ENCODE peak calls at places on chromosome 14, in seven cellular contexts. One of them, this sample, is unnamed.
A peak's percentile ranks its signal among the peaks of the same experiment; 100 is the strongest.

GRCh38 chr14:23435540-23436326 is at the start of gene MYH7:
- DNase-seq in CD8-positive, alpha-beta T cell: no peak
- DNase-seq in AG10803: no peak
- DNase-seq in endothelial cell of umbilical vein: no peak
- DNase-seq in A549: no peak
- DNase-seq in progenitor cell of endocrine pancreas: no peak
- DNase-seq in hepatocyte: no peak
- DNase-seq in this sample: no peak

GRCh38 chr14:60485057-60485599 is 735 bp downstream of the C14orf39 start:
- DNase-seq in CD8-positive, alpha-beta T cell: no peak
- DNase-seq in AG10803: no peak
- DNase-seq in endothelial cell of umbilical vein: no peak
- DNase-seq in A549: no peak
- DNase-seq in progenitor cell of endocrine pancreas: no peak
- DNase-seq in hepatocyte: no peak
- DNase-seq in this sample: peak; percentile 29

GRCh38 chr14:25034803-25035681 is 14.9 kb downstream of the STXBP6 start:
- DNase-seq in CD8-positive, alpha-beta T cell: no peak
- DNase-seq in AG10803: no peak
- DNase-seq in endothelial cell of umbilical vein: no peak
- DNase-seq in A549: no peak
- DNase-seq in progenitor cell of endocrine pancreas: no peak
- DNase-seq in hepatocyte: peak; percentile 30
- DNase-seq in this sample: no peak

GRCh38 chr14:44803239-44803905 is 158.4 kb downstream of the KLHL28 start:
- DNase-seq in CD8-positive, alpha-beta T cell: no peak
- DNase-seq in AG10803: peak; percentile 69
- DNase-seq in endothelial cell of umbilical vein: peak; percentile 53
- DNase-seq in A549: peak; percentile 60
- DNase-seq in progenitor cell of endocrine pancreas: no peak
- DNase-seq in hepatocyte: peak; percentile 58
- DNase-seq in this sample: no peak

GRCh38 chr14:29652586-29652985 is 275.1 kb downstream of the PRKD1 start:
- DNase-seq in CD8-positive, alpha-beta T cell: no peak
- DNase-seq in AG10803: peak; percentile 44
- DNase-seq in endothelial cell of umbilical vein: no peak
- DNase-seq in A549: no peak
- DNase-seq in progenitor cell of endocrine pancreas: no peak
- DNase-seq in hepatocyte: no peak
- DNase-seq in this sample: no peak

GRCh38 chr14:34222122-34222521 is 239.9 kb downstream of the SPTSSA start:
- DNase-seq in CD8-positive, alpha-beta T cell: no peak
- DNase-seq in AG10803: no peak
- DNase-seq in endothelial cell of umbilical vein: no peak
- DNase-seq in A549: peak; percentile 33
- DNase-seq in progenitor cell of endocrine pancreas: no peak
- DNase-seq in hepatocyte: no peak
- DNase-seq in this sample: no peak

GRCh38 chr14:62709773-62710172 is 335.5 kb downstream of the KCNH5 start:
- DNase-seq in CD8-positive, alpha-beta T cell: no peak
- DNase-seq in AG10803: no peak
- DNase-seq in endothelial cell of umbilical vein: no peak
- DNase-seq in A549: no peak
- DNase-seq in progenitor cell of endocrine pancreas: no peak
- DNase-seq in hepatocyte: no peak
- DNase-seq in this sample: no peak

GRCh38 chr14:69129264-69129880 is 23.5 kb downstream of the DCAF5 start:
- DNase-seq in CD8-positive, alpha-beta T cell: peak; percentile 78
- DNase-seq in AG10803: peak; percentile 87
- DNase-seq in endothelial cell of umbilical vein: peak; percentile 82
- DNase-seq in A549: peak; percentile 83
- DNase-seq in progenitor cell of endocrine pancreas: peak; percentile 43
- DNase-seq in hepatocyte: peak; percentile 92
- DNase-seq in this sample: peak; percentile 68

GRCh38 chr14:103524002-103524785 is 1.6 kb upstream of the CKB start:
- DNase-seq in CD8-positive, alpha-beta T cell: no peak
- DNase-seq in AG10803: no peak
- DNase-seq in endothelial cell of umbilical vein: no peak
- DNase-seq in A549: no peak
- DNase-seq in progenitor cell of endocrine pancreas: no peak
- DNase-seq in hepatocyte: no peak
- DNase-seq in this sample: no peak

GRCh38 chr14:94933411-94933964 is 163.6 kb upstream of the GSC start:
- DNase-seq in CD8-positive, alpha-beta T cell: no peak
- DNase-seq in AG10803: peak; percentile 88
- DNase-seq in endothelial cell of umbilical vein: no peak
- DNase-seq in A549: no peak
- DNase-seq in progenitor cell of endocrine pancreas: no peak
- DNase-seq in hepatocyte: no peak
- DNase-seq in this sample: no peak

GRCh38 chr14:73809386-73809785 is 42.2 kb upstream of the PTGR2 start:
- DNase-seq in CD8-positive, alpha-beta T cell: no peak
- DNase-seq in AG10803: no peak
- DNase-seq in endothelial cell of umbilical vein: no peak
- DNase-seq in A549: no peak
- DNase-seq in progenitor cell of endocrine pancreas: no peak
- DNase-seq in hepatocyte: no peak
- DNase-seq in this sample: peak; percentile 54

GRCh38 chr14:96272777-96273471 is 16.9 kb downstream of the BDKRB1 start:
- DNase-seq in CD8-positive, alpha-beta T cell: no peak
- DNase-seq in AG10803: no peak
- DNase-seq in endothelial cell of umbilical vein: no peak
- DNase-seq in A549: peak; percentile 66
- DNase-seq in progenitor cell of endocrine pancreas: no peak
- DNase-seq in hepatocyte: no peak
- DNase-seq in this sample: no peak

GRCh38 chr14:57578427-57579220 is 85.0 kb upstream of the CCDC198 start:
- DNase-seq in CD8-positive, alpha-beta T cell: no peak
- DNase-seq in AG10803: no peak
- DNase-seq in endothelial cell of umbilical vein: no peak
- DNase-seq in A549: no peak
- DNase-seq in progenitor cell of endocrine pancreas: no peak
- DNase-seq in hepatocyte: no peak
- DNase-seq in this sample: no peak

GRCh38 chr14:100419856-100420255 is 96.7 kb downstream of the SLC25A47 start:
- DNase-seq in CD8-positive, alpha-beta T cell: no peak
- DNase-seq in AG10803: no peak
- DNase-seq in endothelial cell of umbilical vein: no peak
- DNase-seq in A549: no peak
- DNase-seq in progenitor cell of endocrine pancreas: no peak
- DNase-seq in hepatocyte: no peak
- DNase-seq in this sample: peak; percentile 48
- TF ChIP-seq CTCF in CD8-positive, alpha-beta T cell: no peak
- TF ChIP-seq CTCF in AG10803: no peak
- TF ChIP-seq CTCF in endothelial cell of umbilical vein: peak; percentile 12
- TF ChIP-seq CTCF in A549: no peak
- TF ChIP-seq CTCF in progenitor cell of endocrine pancreas: peak; percentile 46
- TF ChIP-seq CTCF in hepatocyte: no peak
- TF ChIP-seq CTCF in this sample: peak; percentile 51

GRCh38 chr14:67526676-67527459 is 6.2 kb upstream of the PLEKHH1 start:
- DNase-seq in CD8-positive, alpha-beta T cell: peak; percentile 30
- DNase-seq in AG10803: peak; percentile 41
- DNase-seq in endothelial cell of umbilical vein: peak; percentile 62
- DNase-seq in A549: peak; percentile 71
- DNase-seq in progenitor cell of endocrine pancreas: no peak
- DNase-seq in hepatocyte: peak; percentile 68
- DNase-seq in this sample: peak; percentile 56
- TF ChIP-seq CTCF in CD8-positive, alpha-beta T cell: peak; percentile 55
- TF ChIP-seq CTCF in AG10803: peak; percentile 72
- TF ChIP-seq CTCF in endothelial cell of umbilical vein: peak; percentile 70
- TF ChIP-seq CTCF in A549: peak; percentile 95
- TF ChIP-seq CTCF in progenitor cell of endocrine pancreas: peak; percentile 66
- TF ChIP-seq CTCF in hepatocyte: peak; percentile 78
- TF ChIP-seq CTCF in this sample: peak; percentile 63

DNA sequence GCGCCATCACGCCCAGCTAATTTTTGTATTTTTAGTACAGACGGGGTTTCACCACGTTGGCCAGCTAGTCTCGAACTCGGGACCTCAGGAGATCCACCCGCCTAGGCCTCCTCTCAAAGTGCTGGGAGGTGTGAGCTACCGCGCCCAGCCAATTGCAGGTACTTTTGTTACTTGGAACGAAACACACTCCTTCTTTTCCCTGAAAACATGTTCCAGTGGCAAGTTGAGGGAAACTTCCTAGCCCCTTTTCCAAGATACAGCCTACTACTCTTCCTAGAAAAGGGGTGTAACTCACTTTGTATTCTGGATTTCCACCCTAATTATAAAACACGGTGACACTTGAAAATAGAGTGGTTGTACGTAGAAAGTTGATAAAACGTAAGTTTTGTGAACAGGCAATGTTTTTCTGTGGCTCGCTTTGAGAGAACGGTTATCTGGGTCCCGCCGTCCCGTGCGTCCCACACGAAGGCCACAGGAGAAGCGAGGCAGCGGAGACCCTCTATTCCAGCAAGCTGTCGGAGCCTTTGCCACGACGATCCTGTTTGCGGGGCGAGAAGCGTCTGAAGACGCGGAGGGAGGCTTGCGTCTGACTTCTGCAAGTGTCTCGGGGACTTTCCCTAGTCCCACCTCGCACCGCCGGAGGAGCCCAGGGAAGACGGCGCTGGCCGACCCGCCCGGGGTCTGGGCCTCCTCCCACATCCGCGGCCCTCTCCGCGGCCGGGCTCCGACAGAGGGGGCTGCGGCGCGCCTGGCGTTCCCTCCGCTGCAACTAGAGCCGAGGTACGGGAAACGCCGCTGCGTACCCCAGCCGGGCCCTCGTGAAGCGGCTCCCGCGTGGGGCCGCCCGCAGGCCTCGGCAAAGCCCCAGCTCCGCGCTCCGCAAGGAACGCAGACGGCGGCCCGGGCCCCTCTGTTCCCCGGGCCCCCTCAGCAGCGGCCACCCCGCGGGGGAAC is 745 bp downstream of the CDCA4 start:
- DNase-seq in CD8-positive, alpha-beta T cell: peak; percentile 61
- DNase-seq in AG10803: peak; percentile 20
- DNase-seq in endothelial cell of umbilical vein: peak; percentile 55
- DNase-seq in A549: peak; percentile 53
- DNase-seq in progenitor cell of endocrine pancreas: peak; percentile 49
- DNase-seq in hepatocyte: peak; percentile 76
- DNase-seq in this sample: peak; percentile 72
- TF ChIP-seq CTCF in CD8-positive, alpha-beta T cell: no peak
- TF ChIP-seq CTCF in AG10803: no peak
- TF ChIP-seq CTCF in endothelial cell of umbilical vein: no peak
- TF ChIP-seq CTCF in A549: no peak
- TF ChIP-seq CTCF in progenitor cell of endocrine pancreas: peak; percentile 33
- TF ChIP-seq CTCF in hepatocyte: no peak
- TF ChIP-seq CTCF in this sample: no peak

GRCh38 chr14:50191499-50191898 is 39.9 kb downstream of the SOS2 start:
- DNase-seq in CD8-positive, alpha-beta T cell: no peak
- DNase-seq in AG10803: no peak
- DNase-seq in endothelial cell of umbilical vein: no peak
- DNase-seq in A549: no peak
- DNase-seq in progenitor cell of endocrine pancreas: no peak
- DNase-seq in hepatocyte: no peak
- DNase-seq in this sample: no peak

DNA sequence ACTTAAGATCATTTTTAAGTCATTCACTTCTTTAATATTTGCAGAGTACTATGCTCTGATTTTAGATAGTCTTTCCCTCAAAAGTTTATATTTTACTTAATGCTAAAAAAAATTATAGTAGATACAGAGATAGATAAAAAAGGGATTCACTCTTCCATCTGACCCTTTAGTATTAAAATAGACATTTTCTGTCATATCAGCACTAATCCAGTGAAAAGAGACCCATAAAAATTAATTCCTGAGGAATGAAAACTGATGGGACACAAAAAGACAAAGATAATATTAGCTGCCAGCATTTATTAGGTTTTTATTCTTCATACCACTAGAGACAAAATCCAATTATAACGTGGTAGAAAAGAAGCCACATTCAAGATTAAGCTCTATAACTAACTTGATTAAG is 45.3 kb downstream of the SOS2 start:
- DNase-seq in CD8-positive, alpha-beta T cell: no peak
- DNase-seq in AG10803: no peak
- DNase-seq in endothelial cell of umbilical vein: no peak
- DNase-seq in A549: no peak
- DNase-seq in progenitor cell of endocrine pancreas: no peak
- DNase-seq in hepatocyte: no peak
- DNase-seq in this sample: no peak
- TF ChIP-seq CTCF in CD8-positive, alpha-beta T cell: no peak
- TF ChIP-seq CTCF in AG10803: no peak
- TF ChIP-seq CTCF in endothelial cell of umbilical vein: no peak
- TF ChIP-seq CTCF in A549: no peak
- TF ChIP-seq CTCF in progenitor cell of endocrine pancreas: no peak
- TF ChIP-seq CTCF in hepatocyte: no peak
- TF ChIP-seq CTCF in this sample: no peak

This sample was measured in glutamatergic neuron.